ENCODE peak calls at places on chromosomes 7 and 10, in four cellular contexts. P, G, N and T are unnamed samples.

GRCh38 chr7:101918426-101918825 is 101.0 kb downstream of the CUX1 start:
- DNase-seq in G (no peak), P (no peak), N (no peak), T (no peak)

GRCh38 chr7:28672397-28672797 is 260.1 kb downstream of the CREB5 start:
- DNase-seq in G (no peak), P (no peak), N (no peak), T (no peak)

GRCh38 chr10:31723074-31723750 is 205.4 kb downstream of the ARHGAP12 start:
- DNase-seq in G (no peak), N (no peak), P (no peak), T (no peak)

GRCh38 chr7:120805636-120806388 is 52.1 kb downstream of the TSPAN12 start:
- DNase-seq in N (peak), P (no peak), G (peak), T (no peak)

GRCh38 chr10:131973160-131973951 is 8.4 kb downstream of the BNIP3 start:
- DNase-seq in N (no peak), G (no peak), P (no peak), T (no peak)

GRCh38 chr7:129041142-129041928 is 13.6 kb downstream of the TNPO3 start:
- DNase-seq in N (no peak), G (no peak), P (no peak), T (no peak)

GRCh38 chr7:38453187-38453586 is 178.0 kb downstream of the AMPH start:
- DNase-seq in P (no peak), G (no peak), N (no peak), T (no peak)

GRCh38 chr7:20064181-20064970 is 152.8 kb downstream of the MACC1 start:
- DNase-seq in N (no peak), G (no peak), P (no peak), T (no peak)

GRCh38 chr7:22066484-22066883 is 120.8 kb upstream of the CDCA7L start:
- DNase-seq in P (no peak), N (no peak), G (no peak), T (no peak)